ENCODE peak calls at places on chromosome 4, in four cellular contexts. W is neural progenitor cell, P is psoas muscle, X is body of pancreas. A is an unnamed sample. For H3K27me3, the result is how much of the 10 kb centered on the place peaks cover.

GRCh38 chr4:38323141-38323634 is 340.8 kb upstream of the KLF3 start:
- DNase-seq in W (no peak), X (no peak), P (no peak), A (no peak)

GRCh38 chr4:38980903-38981676 is 51.1 kb downstream of the TMEM156 start:
- DNase-seq in X (no peak), P (no peak), W (no peak), A (peak)

GRCh38 chr4:78286281-78286680 is 229.2 kb downstream of the FRAS1 start:
- DNase-seq in X (no peak), P (no peak), W (no peak), A (no peak)

GRCh38 chr4:101262683-101263082 is 84.6 kb downstream of the PPP3CA start:
- DNase-seq in X (no peak), P (no peak), W (peak), A (no peak)

GRCh38 chr4:103375278-103375677 is 177.1 kb upstream of the CENPE start:
- DNase-seq in W (no peak), P (no peak), X (no peak), A (no peak)

GRCh38 chr4:22473268-22473667 is 42.6 kb downstream of the ADGRA3 start:
- DNase-seq in W (no peak), X (no peak), P (no peak), A (no peak)

GRCh38 chr4:169080970-169081369 is 70.9 kb upstream of the CBR4 start:
- DNase-seq in X (no peak), W (no peak), P (no peak), A (no peak)

GRCh38 chr4:15003441-15003890 is 1.2 kb downstream of the CPEB2 start:
- DNase-seq in P (peak), X (peak), W (peak), A (peak)

GRCh38 chr4:86453044-86453501 is 93.2 kb upstream of the MAPK10 start:
- DNase-seq in W (no peak), X (peak), P (no peak), A (no peak)

GRCh38 chr4:121688261-121688660 is 8.5 kb downstream of the ANXA5 start:
- DNase-seq in W (no peak), P (no peak), X (no peak), A (no peak)

GRCh38 chr4:81594495-81595169 is 122.9 kb upstream of the RASGEF1B start:
- DNase-seq in X (no peak), W (no peak), P (no peak), A (no peak)

GRCh38 chr4:183348706-183349659 is 26.8 kb upstream of the CLDN24 start:
- DNase-seq in P (no peak), X (no peak), W (no peak), A (no peak)

GRCh38 chr4:128859887-128860774 is 50.6 kb downstream of the JADE1 start:
- DNase-seq in W (peak), X (no peak), P (no peak), A (peak)

GRCh38 chr4:139223682-139224317 is 46.8 kb upstream of the ELF2 start:
- DNase-seq in P (peak), X (peak), W (no peak), A (no peak)

GRCh38 chr4:123892997-123893745 is 496.6 kb downstream of the SPRY1 start:
- DNase-seq in X (no peak), W (no peak), P (no peak), A (no peak)

GRCh38 chr4:112567536-112567935 is 51.6 kb upstream of the NEUROG2 start:
- DNase-seq in X (no peak), P (no peak), W (no peak), A (no peak)

GRCh38 chr4:91058345-91058744 is 931.2 kb downstream of the CCSER1 start:
- DNase-seq in W (no peak), X (no peak), P (no peak), A (no peak)

GRCh38 chr4:89839558-89839957 is 2.6 kb upstream of the SNCA start:
- DNase-seq in P (no peak), X (no peak), W (no peak), A (no peak)

GRCh38 chr4:83320548-83320947 is 14.1 kb downstream of the HPSE start:
- DNase-seq in W (no peak), P (peak), X (peak), A (no peak)

GRCh38 chr4:125582302-125582701 is 267.5 kb downstream of the FAT4 start:
- DNase-seq in P (no peak), W (no peak), X (no peak), A (no peak)

GRCh38 chr4:153259679-153260078 is 55.4 kb downstream of the TRIM2 start:
- DNase-seq in W (no peak), X (no peak), P (no peak), A (no peak)
- H3K4me3 ChIP-seq in W (peak), X (no peak), P (no peak), A (no peak)

GRCh38 chr4:17173300-17173699 is 274.9 kb upstream of the LDB2 start:
- DNase-seq in X (no peak), W (peak), P (no peak), A (no peak)
- TF ChIP-seq CTCF in X (no peak), W (peak), P (no peak), A (peak)

DNA sequence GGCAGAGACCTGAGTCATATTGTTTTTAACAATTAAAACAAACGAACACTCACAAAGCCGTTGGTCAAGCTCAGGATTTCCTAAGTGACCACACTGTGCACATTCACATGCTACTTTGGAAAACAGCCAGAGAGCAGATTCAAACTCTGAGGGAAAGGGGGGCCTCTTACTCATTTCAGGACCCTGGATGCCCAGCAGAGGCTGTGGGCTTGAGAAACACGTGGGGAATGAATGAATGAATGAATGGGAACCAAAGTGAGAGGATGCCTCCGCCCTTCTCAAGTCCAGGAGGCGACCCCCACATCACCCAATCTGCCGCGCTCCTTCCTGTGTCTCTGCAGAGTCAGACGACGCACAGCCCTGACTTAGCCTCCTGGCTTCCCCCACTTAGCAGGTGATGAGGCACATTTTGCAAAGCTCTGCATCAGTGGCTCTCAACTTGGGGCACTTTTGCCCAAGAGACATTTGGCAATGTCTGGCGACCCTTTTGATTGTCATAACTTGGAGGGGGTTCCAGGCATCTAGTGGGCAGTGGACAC is 76.0 kb downstream of the ABLIM2 start:
- DNase-seq in P (peak), W (no peak), X (no peak), A (no peak)
- H3K27me3 ChIP-seq in P (under half), W (under half), X (under half), A (under half)

GRCh38 chr4:74364649-74365491 is at the start of gene EREG:
- DNase-seq in P (no peak), X (peak), W (peak), A (peak)
- H3K4me3 ChIP-seq in P (peak), X (no peak), W (peak), A (peak)

DNA sequence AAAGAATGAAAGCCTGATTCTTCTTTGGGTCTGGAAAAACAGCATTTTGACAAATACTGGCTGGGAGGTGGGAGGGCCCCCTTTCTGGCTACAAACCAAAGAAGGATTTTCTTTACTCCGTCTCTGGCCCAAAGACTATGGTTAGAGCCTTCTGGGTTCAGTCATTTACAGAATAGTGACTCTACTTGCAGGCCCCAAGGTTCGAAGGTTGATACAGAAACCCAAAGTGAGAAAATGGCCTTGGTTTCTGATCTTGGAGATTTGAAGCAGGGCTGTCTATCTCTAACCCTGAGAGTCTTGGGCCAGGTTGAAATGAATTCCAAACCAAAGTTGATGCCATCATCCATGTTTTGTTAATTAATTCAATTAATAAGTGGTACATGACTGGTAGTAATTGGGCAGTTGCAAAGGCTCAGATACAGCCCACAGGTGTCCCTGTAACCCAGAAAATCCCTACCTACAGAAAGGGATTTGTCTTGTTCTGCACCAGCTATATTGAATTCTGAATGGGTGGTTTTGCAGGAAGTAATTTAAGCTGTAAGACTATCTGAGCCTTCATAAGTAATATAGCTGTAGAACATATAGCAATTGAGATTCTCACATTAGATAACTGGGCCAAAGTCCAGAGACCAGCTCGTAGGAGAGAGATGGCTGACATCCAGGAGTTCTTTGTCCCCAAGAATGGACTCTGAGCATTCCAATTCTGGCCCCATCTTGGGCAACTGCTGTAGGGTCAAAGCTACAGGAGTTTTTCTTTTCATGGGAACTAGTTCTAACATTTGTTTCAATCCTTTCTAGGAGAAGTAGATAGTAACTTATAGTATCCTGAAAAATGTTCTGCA is 34.5 kb downstream of the CHRNA9 start:
- DNase-seq in X (no peak), W (no peak), P (no peak), A (peak)
- TF ChIP-seq CTCF in X (peak), W (no peak), P (no peak), A (no peak)

GRCh38 chr4:173518419-173519102 is 11.5 kb downstream of the HAND2 start:
- DNase-seq in W (peak), P (no peak), X (no peak), A (no peak)
- H3K27me3 ChIP-seq in W (half or more), P (half or more), X (under half), A (under half)

A was measured in GM06990.